ENCODE peak calls at places on chromosome 1, in four cellular contexts. L, R, G and B are unnamed samples.

GRCh38 chr1:41314781-41315481 is 46.3 kb upstream of the FOXO6 start:
- DNase-seq in R (peak), G (no peak), L (no peak), B (peak)

GRCh38 chr1:44012411-44012810 is 18.9 kb downstream of the SLC6A9 start:
- DNase-seq in G (no peak), R (no peak), L (no peak), B (peak)

GRCh38 chr1:7046314-7046713 is 261.1 kb downstream of the CAMTA1 start:
- DNase-seq in L (no peak), G (no peak), R (no peak), B (peak)

GRCh38 chr1:183808296-183809027 is 3.5 kb downstream of the RGL1 start:
- DNase-seq in R (no peak), G (no peak), L (no peak), B (no peak)

GRCh38 chr1:65235867-65236805 is 73.2 kb upstream of the DNAJC6 start:
- DNase-seq in G (no peak), L (no peak), R (peak), B (peak)

GRCh38 chr1:208071425-208072031 is 160.6 kb upstream of the CD34 start:
- DNase-seq in R (no peak), L (no peak), G (no peak), B (no peak)

GRCh38 chr1:174023438-174023837 is 1.3 kb upstream of the RC3H1 start:
- DNase-seq in L (no peak), R (no peak), G (no peak), B (peak)

GRCh38 chr1:1775364-1776226 is 2.7 kb downstream of the NADK start:
- DNase-seq in R (no peak), G (no peak), L (no peak), B (no peak)

GRCh38 chr1:225699336-225699735 is 46.4 kb upstream of the ENAH start:
- DNase-seq in L (no peak), R (no peak), G (no peak), B (no peak)

GRCh38 chr1:55589656-55590297 is 374.6 kb upstream of the USP24 start:
- DNase-seq in L (no peak), R (no peak), G (no peak), B (no peak)